ENCODE peak calls at places on chromosomes 4 and X, in four cellular contexts. G, C, E and D are unnamed samples.

GRCh38 chrX:68754406-68754805 is 74.4 kb upstream of the EFNB1 start:
- DNase-seq in E (no peak), C (no peak), G (no peak), D (no peak)

GRCh38 chr4:80876810-80877209 is 153.7 kb upstream of the BMP3 start:
- DNase-seq in E (no peak), C (no peak), G (no peak), D (no peak)

GRCh38 chrX:38796926-38797325 is 4.3 kb upstream of the MID1IP1 start:
- DNase-seq in E (no peak), C (no peak), G (no peak), D (no peak)

GRCh38 chrX:152641256-152641875 is 3.7 kb downstream of the GABRQ start:
- DNase-seq in G (no peak), E (no peak), C (no peak), D (no peak)

GRCh38 chr4:99079625-99080295 is 8.8 kb downstream of the ADH5 start:
- DNase-seq in C (no peak), E (no peak), G (no peak), D (no peak)

GRCh38 chrX:39427492-39428289 is 626.4 kb downstream of the MID1IP1 start:
- DNase-seq in G (no peak), E (no peak), C (no peak), D (no peak)

GRCh38 chr4:123250843-123251242 is 145.8 kb upstream of the SPRY1 start:
- DNase-seq in G (peak; percentile 10), E (no peak), C (no peak), D (peak; percentile 37)

GRCh38 chrX:47556045-47556623 is 4.9 kb upstream of the ARAF start:
- DNase-seq in E (peak; percentile 89), C (peak; percentile 65), G (peak; percentile 70), D (peak; percentile 79)

GRCh38 chr4:88750369-88750768 is 52.7 kb upstream of the NAP1L5 start:
- DNase-seq in G (no peak), E (no peak), C (no peak), D (no peak)

GRCh38 chr4:168677063-168677462 is 180.2 kb downstream of the PALLD start:
- DNase-seq in G (peak; percentile 85), E (peak; percentile 63), C (no peak), D (peak; percentile 35)

GRCh38 chrX:112341598-112341997 is 259.0 kb upstream of the TRPC5 start:
- DNase-seq in E (no peak), C (no peak), G (no peak), D (no peak)

GRCh38 chr4:47315346-47315745 is 148.2 kb downstream of the COMMD8 start:
- DNase-seq in C (no peak), E (no peak), G (no peak), D (no peak)

GRCh38 chr4:54547299-54548097 is 110.3 kb upstream of the KIT start:
- DNase-seq in G (peak; percentile 47), E (no peak), C (no peak), D (peak; percentile 78)

GRCh38 chrX:135424469-135424868 is 2.7 kb downstream of the SMIM10L2A start:
- DNase-seq in G (no peak), E (no peak), C (no peak), D (no peak)

GRCh38 chr4:183399166-183399565 is 45.3 kb upstream of the CDKN2AIP start:
- DNase-seq in G (no peak), E (no peak), C (no peak), D (no peak)

GRCh38 chrX:27336466-27337091 is 126.6 kb downstream of the PPP4R3C start:
- DNase-seq in C (no peak), G (no peak), E (no peak), D (no peak)

GRCh38 chr4:168437192-168437938 is 42.9 kb downstream of the DDX60L start:
- DNase-seq in G (no peak), C (no peak), E (no peak), D (no peak)

GRCh38 chr4:125013891-125014290 is 300.9 kb upstream of the FAT4 start:
- DNase-seq in G (peak; percentile 12), C (no peak), E (no peak), D (no peak)

GRCh38 chr4:151850751-151851150 is 89.9 kb upstream of the GATB start:
- DNase-seq in E (no peak), C (no peak), G (no peak), D (no peak)